ENCODE peak calls at places on chromosomes 4 and X, in nine cellular contexts. E is activated T-cell treated with anti-CD3 and anti-CD28 coated beads, Interleukin-2, amount 50 U/mL, for 24 hours; P is ovary; A is NCI-H69; Q is activated CD4-positive, alpha-beta T cell treated with anti-CD3 and anti-CD28 coated beads, Interleukin-2, amount 10 ng/mL, durations not matched to agents 7 days and 5 days; G is activated T-helper 1 cell treated with anti-CD3 and anti-CD28 coated beads, Interleukin-12 subunit alpha, Interleukin-12 subunit beta, Interleukin-2, Interleukin-4 antibody, amounts not matched to agents 30 ng/mL and 10 ng/mL and 1 ng/mL, durations not matched to agents 14 hours and 24 hours and 36 hours; U is CD8-positive, alpha-beta T cell; M is naive thymus-derived CD4-positive, alpha-beta T cell; X is T-helper 2 cell. I is an unnamed sample.

GRCh38 chr4:169033660-169034059 is 23.6 kb upstream of the CBR4 start:
- DNase-seq in E (no peak), P (no peak), A (peak), Q (no peak), G (no peak), U (no peak), M (no peak), X (peak), I (no peak)

GRCh38 chrX:70421618-70422017 is 1.5 kb upstream of the GDPD2 start:
- DNase-seq in E (no peak), P (no peak), A (peak), Q (no peak), G (no peak), U (no peak), M (no peak), X (no peak), I (no peak)

GRCh38 chr4:84221704-84222103 is 277.4 kb downstream of the NKX6-1 start:
- DNase-seq in E (no peak), P (no peak), A (no peak), Q (no peak), G (no peak), U (no peak), M (no peak), X (no peak), I (no peak)

GRCh38 chrX:4379071-4379470 is 665.6 kb upstream of the PRKX start:
- DNase-seq in E (no peak), P (no peak), A (no peak), Q (no peak), G (no peak), U (no peak), M (no peak), X (no peak), I (no peak)

GRCh38 chr4:3385719-3386440 is 55.9 kb upstream of the HGFAC start:
- DNase-seq in E (no peak), P (no peak), A (no peak), Q (no peak), G (no peak), U (no peak), M (no peak), X (no peak), I (no peak)

GRCh38 chr4:87912164-87913004 is 63.1 kb upstream of the SPP1 start:
- DNase-seq in E (no peak), P (no peak), A (no peak), Q (no peak), G (no peak), U (no peak), M (no peak), X (no peak), I (no peak)

GRCh38 chrX:18440835-18441234 is 15.4 kb downstream of the CDKL5 start:
- DNase-seq in E (no peak), P (no peak), A (no peak), Q (no peak), G (no peak), U (no peak), M (no peak), X (no peak), I (no peak)

GRCh38 chr4:93764647-93765246 is 63.8 kb upstream of the ATOH1 start:
- DNase-seq in E (no peak), P (no peak), A (peak), Q (peak), G (no peak), U (no peak), M (no peak), X (peak), I (no peak)

GRCh38 chr4:80207172-80207583 is 9.9 kb downstream of the PRDM8 start:
- DNase-seq in E (no peak), P (no peak), A (no peak), Q (no peak), G (no peak), U (no peak), M (no peak), X (no peak), I (no peak)

GRCh38 chr4:110270492-110271197 is 72.2 kb upstream of the ELOVL6 start:
- DNase-seq in E (no peak), P (no peak), A (no peak), Q (no peak), G (no peak), U (no peak), M (no peak), X (no peak), I (no peak)

GRCh38 chrX:147828719-147829118 is 83.0 kb upstream of the FMR1 start:
- DNase-seq in E (no peak), P (no peak), A (no peak), Q (no peak), G (no peak), U (no peak), M (no peak), X (no peak), I (no peak)

GRCh38 chr4:94995684-94996394 is 238.1 kb downstream of the BMPR1B start:
- DNase-seq in E (no peak), P (peak), A (peak), Q (no peak), G (no peak), U (no peak), M (no peak), X (peak), I (no peak)

GRCh38 chr4:119623025-119623424 is 5.6 kb downstream of the PDE5A start:
- DNase-seq in E (no peak), P (no peak), A (peak), Q (no peak), G (no peak), U (no peak), M (no peak), X (no peak), I (no peak)

GRCh38 chr4:155415662-155416061 is 38.9 kb upstream of the MAP9 start:
- DNase-seq in E (no peak), P (no peak), A (no peak), Q (no peak), G (no peak), U (no peak), M (no peak), X (no peak), I (no peak)

GRCh38 chr4:92328095-92328494 is 24.3 kb downstream of the GRID2 start:
- DNase-seq in E (no peak), P (no peak), A (peak), Q (no peak), G (no peak), U (no peak), M (no peak), X (no peak), I (no peak)

GRCh38 chrX:55521687-55522086 is 32.0 kb upstream of the USP51 start:
- DNase-seq in E (no peak), P (no peak), A (no peak), Q (no peak), G (no peak), U (no peak), M (no peak), X (no peak), I (no peak)

GRCh38 chrX:70096052-70096451 is 33.8 kb downstream of the OTUD6A start:
- DNase-seq in E (no peak), P (no peak), A (peak), Q (no peak), G (no peak), U (no peak), M (no peak), X (no peak), I (no peak)

I was measured in effector CD4-positive, alpha-beta T cell.